ENCODE peak calls at places on chromosomes 3 and 15, in ten cellular contexts. K, O, E, D, B, W, S, J, I and F are unnamed samples.

GRCh38 chr3:113461488-113461887 is 20.2 kb upstream of the CFAP44 start:
- DNase-seq in B (no peak), J (no peak), E (no peak), O (no peak), I (no peak), D (no peak), S (no peak), W (no peak), K (no peak), F (no peak)

GRCh38 chr15:77706482-77707244 is 74.0 kb upstream of the LINGO1 start:
- DNase-seq in E (no peak), D (no peak), O (no peak), S (no peak), J (no peak), B (no peak), K (no peak), W (no peak), I (no peak), F (no peak)

GRCh38 chr3:42979044-42979962 is at the start of gene GASK1A:
- DNase-seq in E (peak), D (peak), I (peak), S (peak), K (peak), J (peak), B (no peak), O (no peak), W (no peak), F (peak)

GRCh38 chr3:20683912-20684311 is 497.9 kb upstream of the SGO1 start:
- DNase-seq in S (no peak), I (peak), K (no peak), W (peak), B (peak), D (no peak), J (no peak), E (no peak), O (peak), F (no peak)

GRCh38 chr15:60392601-60392985 is 5.2 kb downstream of the ANXA2 start:
- DNase-seq in K (no peak), E (no peak), S (peak), B (peak), D (no peak), W (no peak), O (no peak), I (no peak), J (no peak), F (peak)

GRCh38 chr15:78796510-78796909 is 14.8 kb downstream of the ADAMTS7 start:
- DNase-seq in D (no peak), I (no peak), O (no peak), S (no peak), K (no peak), W (no peak), J (no peak), B (no peak), E (no peak), F (no peak)

GRCh38 chr15:74896316-74896715 is 6.5 kb downstream of the MPI start:
- DNase-seq in E (no peak), B (no peak), S (no peak), J (no peak), I (no peak), W (no peak), K (no peak), D (no peak), O (no peak), F (no peak)

GRCh38 chr15:85743392-85744045 is 51.2 kb downstream of the KLHL25 start:
- DNase-seq in W (no peak), D (no peak), S (no peak), I (no peak), J (no peak), O (no peak), B (no peak), K (no peak), E (no peak), F (no peak)

GRCh38 chr15:66851226-66852063 is 149.4 kb downstream of the SMAD6 start:
- DNase-seq in B (peak), O (peak), I (peak), E (peak), D (peak), S (peak), W (peak), K (peak), J (peak), F (peak)

GRCh38 chr3:48463703-48464102 is 17.2 kb downstream of the ATRIP start:
- DNase-seq in E (no peak), O (no peak), J (no peak), I (no peak), B (no peak), W (no peak), K (no peak), D (no peak), S (no peak), F (no peak)

GRCh38 chr3:165624761-165625160 is 212.5 kb downstream of the BCHE start:
- DNase-seq in E (no peak), W (no peak), O (no peak), J (no peak), I (no peak), K (no peak), D (no peak), S (no peak), B (peak), F (no peak)
- TF ChIP-seq CTCF in E (peak), W (no peak), O (peak), J (no peak), I (no peak), K (peak), D (no peak), S (no peak), B (peak), F (peak)

DNA sequence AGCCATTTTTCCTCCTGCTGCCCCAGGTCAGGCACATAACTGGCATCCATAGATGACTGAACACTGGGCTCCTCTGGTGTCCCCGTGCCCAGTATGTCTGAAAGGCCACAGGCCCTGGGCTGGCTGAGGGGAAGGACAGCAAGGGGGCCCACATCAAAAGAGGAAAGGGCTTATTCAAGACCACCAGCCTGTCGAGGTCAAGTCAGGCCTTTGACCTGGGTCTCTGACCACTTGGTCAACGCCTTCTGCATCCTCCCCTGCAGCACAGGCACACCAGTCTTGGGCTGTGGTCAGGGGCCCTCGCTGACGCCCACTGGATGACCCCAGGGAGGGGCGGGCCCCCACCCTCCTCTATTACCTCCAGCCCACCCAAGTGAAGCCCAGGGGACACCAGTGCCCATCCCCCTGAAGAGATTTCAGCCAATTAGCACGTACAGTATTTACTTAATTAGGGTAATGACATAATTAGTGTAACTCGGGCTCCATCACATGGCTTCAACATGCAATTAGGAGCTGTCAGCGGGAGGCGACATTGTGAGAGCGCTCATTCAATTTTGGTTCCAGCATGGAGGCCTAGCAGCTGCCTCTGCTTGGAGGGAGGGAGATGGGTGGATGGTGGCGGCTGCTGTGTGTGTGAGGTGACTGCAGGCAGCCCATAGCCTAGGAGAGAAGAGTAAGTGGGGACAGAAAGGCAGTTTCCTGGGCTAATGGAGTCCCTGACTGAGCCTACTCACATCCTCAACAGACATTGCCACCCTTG is 13.5 kb upstream of the DNAH1 start:
- DNase-seq in O (no peak), W (no peak), D (no peak), B (no peak), E (no peak), K (no peak), S (no peak), J (no peak), I (no peak), F (no peak)
- TF ChIP-seq CTCF in O (no peak), W (no peak), D (no peak), B (no peak), E (no peak), K (no peak), S (no peak), J (no peak), I (no peak), F (no peak)

GRCh38 chr3:54781728-54782127 is 146.1 kb downstream of the LRTM1 start:
- DNase-seq in J (no peak), S (no peak), K (no peak), B (no peak), W (no peak), D (no peak), E (peak), O (no peak), I (no peak), F (no peak)
- TF ChIP-seq CTCF in J (no peak), S (no peak), K (no peak), B (no peak), W (no peak), D (no peak), E (no peak), O (no peak), I (no peak), F (no peak)

GRCh38 chr3:134190272-134190671 is 60.4 kb downstream of the RYK start:
- DNase-seq in B (no peak), O (no peak), K (no peak), E (no peak), S (no peak), J (no peak), D (no peak), I (no peak), W (no peak), F (no peak)
- TF ChIP-seq CTCF in B (peak), O (no peak), K (peak), E (no peak), S (no peak), J (no peak), D (no peak), I (no peak), W (no peak), F (no peak)

GRCh38 chr3:117439812-117440211 is 730.2 kb downstream of the TUSC7 start:
- DNase-seq in B (peak), E (peak), K (no peak), O (no peak), S (no peak), I (no peak), W (no peak), D (no peak), J (no peak), F (peak)
- TF ChIP-seq CTCF in B (peak), E (peak), K (peak), O (no peak), S (no peak), I (peak), W (peak), D (peak), J (peak), F (peak)

GRCh38 chr3:144773344-144773743 is 801.7 kb downstream of the DIPK2A start:
- DNase-seq in I (no peak), O (no peak), J (no peak), D (no peak), E (no peak), K (no peak), W (no peak), S (no peak), B (no peak), F (no peak)

GRCh38 chr3:144771401-144771870 is 799.8 kb downstream of the DIPK2A start:
- DNase-seq in O (peak), E (no peak), S (no peak), J (no peak), D (no peak), B (peak), W (peak), I (no peak), K (no peak), F (no peak)

GRCh38 chr3:144770291-144770690 is 798.7 kb downstream of the DIPK2A start:
- DNase-seq in J (no peak), B (no peak), D (no peak), O (no peak), K (no peak), I (no peak), S (no peak), W (no peak), E (no peak), F (no peak)

GRCh38 chr3:144772372-144772771 is 800.7 kb downstream of the DIPK2A start:
- DNase-seq in I (no peak), E (no peak), S (no peak), K (no peak), O (no peak), W (no peak), D (no peak), J (no peak), B (no peak), F (no peak)

DNA sequence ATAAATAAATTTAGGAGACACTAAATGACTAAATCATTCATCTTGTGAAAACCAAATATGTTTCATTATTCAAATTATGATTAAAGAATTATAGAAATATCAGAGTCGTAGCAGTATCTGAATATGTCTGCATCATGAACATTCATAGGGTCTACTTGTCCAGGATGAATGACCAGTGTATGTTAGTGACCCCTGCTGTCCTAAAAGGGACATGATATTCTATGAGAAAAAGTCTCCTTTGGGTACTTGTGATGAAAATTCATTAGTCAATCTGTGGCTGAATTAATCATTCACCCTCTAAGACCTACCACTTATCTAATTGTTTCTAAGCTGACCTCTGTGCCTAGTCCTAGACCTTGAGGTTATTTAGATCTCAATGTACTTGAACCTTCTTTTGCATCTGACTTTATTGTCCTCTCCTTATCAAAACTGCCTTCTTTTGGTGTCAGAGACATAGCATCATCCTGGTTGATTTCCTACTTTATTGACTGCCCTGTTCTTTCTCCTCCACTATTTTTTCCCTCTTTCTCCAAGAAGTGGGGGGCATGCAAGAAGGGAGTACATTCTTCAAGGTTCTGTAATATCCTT is 799.3 kb downstream of the DIPK2A start:
- DNase-seq in K (no peak), O (peak), D (no peak), E (peak), J (no peak), B (peak), W (peak), S (no peak), I (no peak), F (peak)
- TF ChIP-seq CTCF in K (peak), O (peak), D (peak), E (peak), J (peak), B (peak), W (peak), S (no peak), I (peak), F (no peak)

GRCh38 chr15:72866866-72867616 is 83.5 kb upstream of the ADPGK start:
- DNase-seq in I (no peak), J (no peak), K (no peak), B (no peak), E (no peak), W (no peak), O (no peak), D (no peak), S (no peak), F (no peak)
- TF ChIP-seq CTCF in I (no peak), J (no peak), K (no peak), B (no peak), E (no peak), W (no peak), O (no peak), D (no peak), S (no peak), F (no peak)

GRCh38 chr3:187875868-187876267 is 130.6 kb upstream of the BCL6 start:
- DNase-seq in E (no peak), J (no peak), S (no peak), K (no peak), I (no peak), W (no peak), B (no peak), O (no peak), D (no peak), F (no peak)
- TF ChIP-seq CTCF in E (no peak), J (no peak), S (no peak), K (no peak), I (no peak), W (no peak), B (no peak), O (no peak), D (no peak), F (no peak)